ENCODE peak calls at places on chromosome 13, in seven cellular contexts. P is SK-N-SH, F is HepG2, H is H1, E is GM12878, Y is K562, M is HCT116. X is an unnamed sample.

GRCh38 chr13:113354831-113355610 is 8.9 kb downstream of the GRTP1 start:
- DNase-seq in H (no peak), E (no peak), Y (no peak), F (no peak), M (no peak), P (no peak), X (no peak)

GRCh38 chr13:91544723-91545122 is 146.3 kb downstream of the GPC5 start:
- DNase-seq in P (no peak), E (no peak), H (peak), Y (no peak), M (no peak), F (peak), X (no peak)

GRCh38 chr13:44136693-44137268 is 236.8 kb upstream of the SERP2 start:
- DNase-seq in F (no peak), P (no peak), M (no peak), Y (no peak), E (no peak), H (no peak), X (no peak)

GRCh38 chr13:73142091-73142490 is 83.3 kb downstream of the KLF5 start:
- DNase-seq in H (no peak), Y (no peak), F (no peak), E (no peak), M (no peak), P (no peak), X (no peak)

GRCh38 chr13:79056706-79057105 is 349.3 kb downstream of the RBM26 start:
- DNase-seq in F (no peak), P (no peak), Y (no peak), H (no peak), M (no peak), E (no peak), X (no peak)

GRCh38 chr13:39777527-39778061 is 122.1 kb downstream of the COG6 start:
- DNase-seq in E (no peak), M (peak), Y (no peak), H (no peak), F (no peak), P (no peak), X (peak)

GRCh38 chr13:32164622-32165268 is 133.2 kb downstream of the FRY start:
- DNase-seq in F (peak), H (peak), E (peak), P (peak), Y (peak), M (peak), X (peak)

GRCh38 chr13:114136576-114136975 is 4.2 kb upstream of the RASA3 start:
- DNase-seq in F (no peak), P (no peak), E (no peak), H (no peak), Y (no peak), M (no peak), X (no peak)

GRCh38 chr13:67353891-67354459 is 123.8 kb upstream of the PCDH9 start:
- DNase-seq in F (no peak), Y (no peak), M (no peak), H (no peak), E (no peak), P (no peak), X (no peak)

GRCh38 chr13:30739646-30740642 is 4.6 kb downstream of the ALOX5AP start:
- DNase-seq in E (peak), F (no peak), P (no peak), H (no peak), Y (no peak), M (peak), X (no peak)

GRCh38 chr13:80249906-80250513 is 90.9 kb downstream of the SPRY2 start:
- DNase-seq in E (no peak), H (no peak), P (no peak), F (no peak), M (no peak), Y (no peak), X (no peak)

GRCh38 chr13:107203146-107203847 is 635.4 kb upstream of the ARGLU1 start:
- DNase-seq in F (peak), P (peak), Y (no peak), H (peak), E (no peak), M (no peak), X (peak)

GRCh38 chr13:40377783-40378182 is 288.7 kb downstream of the FOXO1 start:
- DNase-seq in Y (no peak), P (no peak), H (no peak), E (no peak), M (no peak), F (no peak), X (no peak)

GRCh38 chr13:31807090-31807541 is 67.8 kb downstream of the RXFP2 start:
- DNase-seq in P (no peak), M (no peak), E (no peak), H (no peak), Y (no peak), F (no peak), X (no peak)

GRCh38 chr13:42110410-42111155 is 62.1 kb downstream of the DGKH start:
- DNase-seq in P (peak), H (no peak), M (peak), Y (peak), F (peak), E (peak), X (peak)

GRCh38 chr13:50241479-50241878 is 226.2 kb downstream of the KCNRG start:
- DNase-seq in H (no peak), F (peak), E (no peak), Y (no peak), P (no peak), M (no peak), X (no peak)

GRCh38 chr13:50238922-50239321 is 223.7 kb downstream of the KCNRG start:
- DNase-seq in M (no peak), F (no peak), Y (no peak), P (no peak), E (no peak), H (no peak), X (no peak)

GRCh38 chr13:50235604-50236003 is 220.4 kb downstream of the KCNRG start:
- DNase-seq in E (no peak), M (no peak), F (no peak), Y (no peak), H (no peak), P (no peak), X (no peak)

GRCh38 chr13:50236898-50237318 is 221.7 kb downstream of the KCNRG start:
- DNase-seq in Y (no peak), H (no peak), E (peak), F (no peak), M (no peak), P (no peak), X (no peak)
- TF ChIP-seq JUND in Y (no peak), H (no peak), E (peak), F (no peak), M (no peak), P (no peak), X (no peak)

DNA sequence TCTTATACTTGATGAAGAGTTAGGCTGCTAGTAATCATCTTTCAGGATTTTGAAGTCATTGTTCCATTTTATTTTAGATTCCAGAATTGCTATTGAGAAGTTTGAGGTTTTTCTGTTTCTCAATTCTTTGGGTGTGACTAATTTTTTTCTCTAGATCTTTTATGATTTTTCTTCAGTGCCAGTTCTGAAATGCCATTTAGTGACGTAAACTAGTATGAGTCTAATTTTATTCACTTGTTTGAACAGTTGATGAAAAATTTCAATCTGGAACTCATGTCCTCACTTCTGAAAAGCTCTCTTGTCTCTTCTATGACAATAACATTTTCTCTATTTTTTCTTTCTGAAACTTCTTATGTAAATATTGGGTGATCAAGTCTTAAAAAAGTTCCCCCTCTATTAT is 188.5 kb upstream of the HTR2A start:
- DNase-seq in E (no peak), F (no peak), P (no peak), Y (no peak), M (no peak), H (no peak), X (no peak)
- TF ChIP-seq JUND in E (no peak), F (no peak), P (no peak), Y (no peak), M (no peak), H (no peak), X (no peak)

DNA sequence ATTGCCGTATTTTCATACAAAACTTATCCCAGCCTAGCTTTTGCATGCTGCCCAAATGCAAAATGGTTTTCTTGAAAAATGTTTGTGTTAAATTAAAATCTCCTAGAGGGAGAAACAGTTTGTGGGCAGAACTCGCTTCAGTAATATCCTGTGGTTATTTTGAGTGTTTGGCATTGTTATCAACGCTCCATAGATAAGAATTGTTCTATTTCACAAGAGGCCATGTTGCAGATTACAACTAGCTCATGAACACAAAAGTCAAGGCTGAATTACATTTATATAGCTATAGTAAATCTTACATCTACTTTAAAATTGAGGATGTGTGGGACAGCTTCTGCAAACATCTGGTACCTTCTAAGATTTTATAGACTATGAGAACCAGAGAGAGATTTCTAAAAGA is 447.9 kb downstream of the DCT start:
- DNase-seq in F (no peak), H (no peak), P (no peak), E (no peak), M (no peak), Y (no peak), X (no peak)
- TF ChIP-seq JUND in F (no peak), H (no peak), P (no peak), E (no peak), M (no peak), Y (no peak), X (no peak)

GRCh38 chr13:98507060-98507797 is 69.7 kb downstream of the STK24 start:
- DNase-seq in P (peak), Y (no peak), H (peak), E (no peak), F (peak), M (no peak), X (no peak)

GRCh38 chr13:98506343-98507059 is 70.4 kb downstream of the STK24 start:
- DNase-seq in E (no peak), M (no peak), H (no peak), F (peak), P (no peak), Y (no peak), X (no peak)

GRCh38 chr13:98510156-98510509 is 66.8 kb downstream of the STK24 start:
- DNase-seq in H (no peak), M (no peak), F (no peak), E (no peak), Y (no peak), P (no peak), X (no peak)

GRCh38 chr13:98509271-98510155 is 67.4 kb downstream of the STK24 start:
- DNase-seq in Y (peak), P (no peak), M (peak), F (peak), E (peak), H (no peak), X (no peak)

GRCh38 chr13:98508280-98509074 is 68.4 kb downstream of the STK24 start:
- DNase-seq in F (peak), M (peak), E (no peak), P (no peak), Y (no peak), H (no peak), X (no peak)
- TF ChIP-seq JUND in F (no peak), M (no peak), E (no peak), P (no peak), Y (no peak), H (no peak), X (no peak)

GRCh38 chr13:94917814-94918213 is 205.5 kb upstream of the SOX21 start:
- DNase-seq in M (no peak), Y (no peak), P (no peak), H (peak), E (no peak), F (no peak), X (peak)

GRCh38 chr13:94920578-94920977 is 208.2 kb upstream of the SOX21 start:
- DNase-seq in Y (no peak), H (no peak), P (no peak), E (no peak), F (no peak), M (no peak), X (no peak)

GRCh38 chr13:94925263-94925662 is 212.9 kb upstream of the SOX21 start:
- DNase-seq in E (no peak), P (no peak), F (no peak), M (no peak), Y (no peak), H (no peak), X (no peak)

DNA sequence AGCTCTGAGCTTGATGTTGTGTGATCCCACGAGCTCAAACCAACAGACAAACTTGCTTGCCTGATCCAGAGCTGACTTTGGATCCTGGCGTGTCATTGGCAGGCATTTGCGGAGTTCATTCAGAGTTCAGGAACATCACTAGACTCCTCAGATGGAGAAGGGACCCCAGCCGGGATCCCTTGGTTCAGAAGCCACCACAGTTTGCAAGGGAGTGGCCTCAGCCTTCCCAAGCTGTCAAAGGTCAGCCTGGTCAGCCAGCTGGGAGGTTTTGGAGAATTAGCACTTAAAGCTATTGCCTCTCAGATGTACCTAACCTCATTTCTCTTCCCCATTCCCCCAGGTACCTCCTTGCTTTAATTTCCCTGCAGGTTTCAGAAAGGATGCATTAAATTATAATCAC is 208.8 kb upstream of the SOX21 start:
- DNase-seq in F (no peak), M (no peak), Y (no peak), E (no peak), H (no peak), P (no peak), X (no peak)
- TF ChIP-seq JUND in F (no peak), M (no peak), Y (no peak), E (no peak), H (no peak), P (no peak), X (no peak)

GRCh38 chr13:97855570-97855970 is 97.9 kb upstream of the IPO5 start:
- DNase-seq in E (peak), P (peak), M (peak), Y (peak), F (peak), H (no peak), X (peak)
- TF ChIP-seq JUND in E (no peak), P (no peak), M (no peak), Y (no peak), F (no peak), H (no peak), X (no peak)

DNA sequence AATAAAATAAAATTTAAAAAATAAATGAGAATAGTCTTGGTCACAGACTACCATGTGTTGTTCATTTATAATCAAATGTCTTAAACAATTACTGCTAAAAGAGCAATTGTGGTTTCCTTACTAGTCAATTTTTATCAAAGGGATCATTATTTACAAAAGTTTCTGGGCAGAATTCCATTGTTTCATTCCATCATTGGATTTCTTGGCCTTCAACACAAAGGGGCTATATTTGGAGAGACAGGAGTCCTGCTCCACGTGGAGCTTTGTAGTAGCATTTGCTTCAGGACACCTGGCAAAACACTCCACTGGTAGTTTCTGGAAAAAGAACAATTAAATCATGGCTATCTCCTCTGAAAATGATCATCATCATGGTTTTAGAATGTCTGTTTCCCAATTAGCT is 22.3 kb upstream of the STARD13 start:
- DNase-seq in E (no peak), P (no peak), M (no peak), Y (no peak), H (no peak), F (no peak), X (no peak)
- TF ChIP-seq JUND in E (no peak), P (peak), M (no peak), Y (no peak), H (no peak), F (no peak), X (no peak)

X was measured in T47D.